ENCODE peak calls at places on chromosomes 11 and 22, in seven cellular contexts. S is IMR-90, V is mesenchymal stem cell, N is mesendoderm, G is neuronal stem cell, Q is H1, K is trophoblast cell. R is an unnamed sample.

GRCh38 chr11:105719073-105719846 is 109.4 kb downstream of the GRIA4 start:
- DNase-seq in S (peak), V (peak), N (peak), G (no peak), Q (no peak), K (peak), R (no peak)

GRCh38 chr11:69537855-69538640 is 56.6 kb downstream of the LINC01488 start:
- DNase-seq in S (no peak), V (no peak), N (no peak), G (no peak), Q (no peak), K (no peak), R (no peak)

GRCh38 chr22:39839917-39840510 is 53.5 kb downstream of the ENTHD1 start:
- DNase-seq in S (no peak), V (no peak), N (no peak), G (no peak), Q (no peak), K (no peak), R (no peak)

GRCh38 chr22:39519681-39520053 is 695 bp upstream of the ATF4 start:
- DNase-seq in S (no peak), V (peak), N (peak), G (no peak), Q (no peak), K (no peak), R (peak)

GRCh38 chr11:127873478-127873877 is 713.9 kb downstream of the ETS1 start:
- DNase-seq in S (no peak), V (no peak), N (no peak), G (no peak), Q (no peak), K (no peak), R (no peak)

GRCh38 chr11:11842426-11843008 is 745 bp downstream of the USP47 start:
- DNase-seq in S (peak), V (peak), N (peak), G (peak), Q (no peak), K (peak), R (no peak)

GRCh38 chr22:24005201-24005600 is at the start of gene GSTT4:
- DNase-seq in S (no peak), V (no peak), N (no peak), G (no peak), Q (no peak), K (no peak), R (no peak)

GRCh38 chr22:42365942-42366660 is 66.1 kb downstream of the NFAM1 start:
- DNase-seq in S (no peak), V (no peak), N (no peak), G (no peak), Q (no peak), K (peak), R (no peak)

GRCh38 chr11:57546869-57547518 is 9.6 kb downstream of the SMTNL1 start:
- DNase-seq in S (peak), V (peak), N (peak), G (no peak), Q (no peak), K (peak), R (peak)

GRCh38 chr11:1129666-1130160 is 28.0 kb upstream of the MUC5AC start:
- DNase-seq in S (no peak), V (no peak), N (no peak), G (no peak), Q (no peak), K (no peak), R (no peak)

GRCh38 chr11:70158201-70158600 is 44.9 kb upstream of the FADD start:
- DNase-seq in S (peak), V (peak), N (peak), G (no peak), Q (peak), K (peak), R (peak)

GRCh38 chr22:17770180-17771077 is 3.8 kb downstream of the BID start:
- DNase-seq in S (no peak), V (no peak), N (no peak), G (no peak), Q (peak), K (no peak), R (no peak)

GRCh38 chr11:83835423-83835822 is 549.3 kb upstream of the CCDC90B start:
- DNase-seq in S (peak), V (peak), N (no peak), G (no peak), Q (no peak), K (no peak), R (no peak)

GRCh38 chr11:2549080-2549479 is 104.3 kb downstream of the KCNQ1 start:
- DNase-seq in S (no peak), V (no peak), N (no peak), G (no peak), Q (no peak), K (no peak), R (no peak)

GRCh38 chr11:124402326-124402922 is 3.6 kb upstream of the OR8B3 start:
- DNase-seq in S (peak), V (peak), N (peak), G (peak), Q (peak), K (peak), R (peak)

GRCh38 chr11:19664896-19665548 is 47.6 kb upstream of the NAV2 start:
- DNase-seq in S (peak), V (peak), N (peak), G (no peak), Q (no peak), K (no peak), R (no peak)

GRCh38 chr11:13055200-13055599 is 46.1 kb downstream of the RASSF10 start:
- DNase-seq in S (no peak), V (no peak), N (no peak), G (no peak), Q (no peak), K (no peak), R (no peak)

GRCh38 chr22:46230262-46230901 is 19.7 kb downstream of the CDPF1 start:
- DNase-seq in S (no peak), V (no peak), N (no peak), G (no peak), Q (no peak), K (peak), R (no peak)

GRCh38 chr22:37270928-37271650 is 11.2 kb upstream of the CYTH4 start:
- DNase-seq in S (peak), V (no peak), N (no peak), G (no peak), Q (no peak), K (peak), R (no peak)

GRCh38 chr22:43853328-43853931 is 8.9 kb downstream of the SULT4A1 start:
- DNase-seq in S (no peak), V (no peak), N (no peak), G (no peak), Q (no peak), K (no peak), R (peak)

GRCh38 chr11:113675003-113675471 is 31.1 kb downstream of the TMPRSS5 start:
- DNase-seq in S (peak), V (peak), N (no peak), G (no peak), Q (no peak), K (no peak), R (no peak)

GRCh38 chr11:68677432-68677831 is 6.9 kb upstream of the GAL start:
- DNase-seq in S (peak), V (peak), N (peak), G (no peak), Q (no peak), K (peak), R (peak)

GRCh38 chr11:13368041-13368446 is 90.5 kb downstream of the BMAL1 start:
- DNase-seq in S (peak), V (no peak), N (no peak), G (no peak), Q (no peak), K (peak), R (no peak)

GRCh38 chr11:19474954-19475811 is 234.4 kb upstream of the E2F8 start:
- DNase-seq in S (no peak), V (no peak), N (peak), G (peak), Q (no peak), K (no peak), R (no peak)

GRCh38 chr22:33844273-33844672 is 76.0 kb downstream of the LARGE1 start:
- DNase-seq in S (no peak), V (peak), N (peak), G (no peak), Q (no peak), K (no peak), R (peak)

GRCh38 chr11:111726301-111726713 is 39.9 kb downstream of the PPP2R1B start:
- DNase-seq in S (no peak), V (no peak), N (no peak), G (no peak), Q (no peak), K (no peak), R (no peak)
- H2BK5ac ChIP-seq in S (no peak), V (no peak), N (no peak), G (no peak), Q (no peak), K (no peak), R (no peak)

DNA sequence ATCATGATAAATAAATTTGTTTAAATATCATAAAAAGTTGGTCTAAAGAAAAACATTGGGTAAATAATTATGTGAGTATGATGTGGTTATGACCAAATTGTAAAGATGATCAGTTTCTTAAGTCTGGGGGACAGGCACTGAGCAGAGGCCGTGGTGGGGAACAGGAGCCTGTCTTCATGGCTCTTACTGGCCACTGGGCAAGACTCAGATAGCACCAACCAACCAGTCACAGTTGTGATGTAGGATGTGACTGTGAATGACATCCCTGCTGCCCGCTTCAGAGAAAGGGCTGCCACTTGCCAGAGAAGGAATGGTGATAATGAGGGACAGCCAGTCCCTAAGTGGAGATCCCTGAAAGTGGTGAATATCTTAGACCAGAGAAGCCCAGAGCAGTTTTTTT is 7.0 kb downstream of the PTPRJ start:
- DNase-seq in S (no peak), V (no peak), N (no peak), G (no peak), Q (no peak), K (no peak), R (no peak)
- H3K4ac ChIP-seq in S (no peak), V (no peak), N (no peak), G (no peak), Q (no peak), K (no peak), R (no peak)

DNA sequence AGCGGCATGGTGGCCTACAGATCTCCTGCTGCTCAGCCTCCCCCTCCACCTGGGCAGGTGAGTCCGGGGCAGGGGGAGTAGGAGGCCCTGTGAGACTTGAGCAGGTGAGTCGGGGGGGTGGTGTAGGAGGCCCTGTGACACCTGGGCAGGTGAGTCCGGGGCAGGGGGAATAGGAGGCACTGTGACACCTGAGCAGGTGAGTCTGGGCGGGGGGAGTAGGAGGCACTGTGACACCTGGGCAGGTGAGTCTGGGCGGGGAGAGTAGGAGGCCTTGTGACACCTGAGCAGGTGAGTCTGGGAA is 299.3 kb downstream of the BRD1 start:
- DNase-seq in S (no peak), V (no peak), N (no peak), G (no peak), Q (no peak), K (no peak), R (no peak)
- H3K23ac ChIP-seq in S (no peak), V (no peak), N (no peak), G (no peak), Q (no peak), K (no peak), R (no peak)

DNA sequence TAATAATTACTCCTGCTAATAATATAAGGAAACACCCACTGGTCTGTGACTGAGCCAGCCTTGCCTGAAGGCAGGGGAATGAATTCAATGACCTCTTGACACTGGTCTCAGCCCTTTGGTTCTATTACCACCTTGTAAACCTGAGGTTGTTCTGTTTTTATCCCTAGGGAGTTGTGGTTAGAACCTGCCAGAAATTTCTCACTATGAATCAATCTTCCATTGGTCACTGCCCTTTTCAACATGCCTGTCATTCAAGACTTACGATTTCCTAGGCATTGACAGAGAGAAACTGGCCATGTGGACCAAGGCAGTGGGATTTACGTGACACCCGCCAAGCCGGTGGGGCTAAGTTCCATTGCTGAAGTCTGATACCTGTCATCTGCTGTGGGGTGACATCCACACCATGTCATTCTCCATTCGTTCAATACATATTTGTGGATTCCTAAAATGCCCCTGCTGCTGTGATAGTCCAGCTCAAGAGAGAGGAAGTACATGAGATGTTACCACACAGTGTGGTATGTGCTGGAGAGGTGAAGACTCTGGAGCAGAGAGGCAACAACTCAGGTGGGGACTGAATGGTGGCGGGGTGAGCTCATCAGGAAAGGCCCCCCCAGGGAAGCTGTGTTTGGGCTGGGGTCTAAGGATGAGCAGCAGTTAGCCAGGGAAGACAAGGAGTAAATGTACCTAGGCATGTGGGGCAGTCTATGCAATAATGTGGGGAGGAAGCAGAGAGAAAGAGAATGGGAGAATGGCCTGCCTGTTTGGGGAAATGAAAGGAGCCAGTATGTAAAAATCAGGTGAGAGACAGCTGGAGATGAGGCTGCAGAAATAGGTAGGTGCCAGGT is 15.2 kb upstream of the EHF start:
- DNase-seq in S (no peak), V (no peak), N (no peak), G (no peak), Q (no peak), K (peak), R (no peak)
- H2BK5ac ChIP-seq in S (no peak), V (no peak), N (no peak), G (no peak), Q (no peak), K (no peak), R (no peak)

GRCh38 chr11:8886332-8886731 is 24.7 kb upstream of the AKIP1 start:
- DNase-seq in S (peak), V (peak), N (no peak), G (no peak), Q (no peak), K (no peak), R (no peak)
- H3K4ac ChIP-seq in S (no peak), V (no peak), N (no peak), G (no peak), Q (no peak), K (no peak), R (no peak)

DNA sequence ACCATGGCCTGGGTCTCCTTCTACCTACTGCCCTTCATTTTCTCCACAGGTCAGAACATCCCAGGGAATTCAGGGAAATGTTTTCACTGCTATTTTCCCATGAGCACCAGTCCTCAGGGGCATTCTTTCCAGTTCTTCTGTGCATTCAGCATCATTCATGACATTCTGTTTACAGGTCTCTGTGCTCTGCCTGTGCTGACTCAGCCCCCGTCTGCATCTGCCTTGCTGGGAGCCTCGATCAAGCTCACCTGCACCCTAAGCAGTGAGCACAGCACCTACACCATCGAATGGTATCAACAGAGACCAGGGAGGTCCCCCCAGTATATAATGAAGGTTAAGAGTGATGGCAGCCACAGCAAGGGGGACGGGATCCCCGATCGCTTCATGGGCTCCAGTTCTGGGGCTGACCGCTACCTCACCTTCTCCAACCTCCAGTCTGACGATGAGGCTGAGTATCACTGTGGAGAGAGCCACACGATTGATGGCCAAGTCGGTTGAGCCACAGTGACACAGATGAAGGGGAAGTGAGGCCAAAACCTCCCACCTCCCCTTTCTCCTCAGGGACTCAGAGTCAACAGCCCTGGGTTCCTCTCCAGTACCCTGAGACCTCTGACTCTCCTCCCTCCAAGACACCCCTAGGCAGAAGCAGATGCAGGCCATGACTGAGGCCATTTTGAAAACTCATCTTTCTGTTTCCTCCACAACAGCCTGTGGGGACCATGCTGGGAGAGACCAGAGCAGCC is 15.9 kb upstream of the IGLL5 start:
- DNase-seq in S (no peak), V (no peak), N (no peak), G (no peak), Q (no peak), K (peak), R (no peak)
- H3K23ac ChIP-seq in S (no peak), V (no peak), N (no peak), G (peak), Q (no peak), K (no peak), R (no peak)

GRCh38 chr11:27934830-27935145 is 173.2 kb downstream of the KIF18A start:
- DNase-seq in S (peak), V (peak), N (peak), G (no peak), Q (no peak), K (peak), R (no peak)

GRCh38 chr11:27933992-27934829 is 173.7 kb downstream of the KIF18A start:
- DNase-seq in S (peak), V (peak), N (peak), G (no peak), Q (no peak), K (no peak), R (peak)

GRCh38 chr11:27938011-27938410 is 169.9 kb downstream of the KIF18A start:
- DNase-seq in S (peak), V (no peak), N (no peak), G (no peak), Q (no peak), K (peak), R (no peak)
- H2BK5ac ChIP-seq in S (peak), V (no peak), N (no peak), G (no peak), Q (no peak), K (no peak), R (no peak)

DNA sequence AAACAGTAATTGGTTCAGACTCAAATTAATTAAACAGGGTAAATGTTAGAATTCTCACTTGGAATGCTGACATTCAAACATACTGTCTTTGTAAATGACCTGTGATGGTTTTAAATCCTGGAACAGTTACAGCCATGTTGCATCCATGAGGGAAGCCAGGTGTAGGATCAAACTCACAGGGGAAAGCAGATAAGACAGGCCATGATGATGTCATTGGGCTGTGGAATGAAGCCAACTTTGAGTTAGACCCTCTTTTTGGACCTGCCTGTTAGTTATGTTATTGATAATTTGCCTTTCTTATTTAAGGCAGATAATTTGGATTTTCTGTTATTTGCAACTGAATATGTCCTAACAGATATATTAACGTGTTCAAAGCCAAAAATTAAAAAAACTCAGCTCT is 39.3 kb upstream of the ABTB2 start:
- DNase-seq in S (no peak), V (no peak), N (peak), G (no peak), Q (no peak), K (no peak), R (no peak)
- H3K4ac ChIP-seq in S (no peak), V (no peak), N (no peak), G (no peak), Q (no peak), K (no peak), R (no peak)

R was measured in H9.